ENCODE peak calls at places on chromosomes 1 and 21, in nine cellular contexts. One of them, this sample, is unnamed.

GRCh38 chr1:230753586-230754251 is 6.5 kb downstream of the CAPN9 start:
- DNase-seq in SK-N-SH: peak
- DNase-seq in stomach: peak
- DNase-seq in K562: peak
- DNase-seq in tibial nerve: no peak
- DNase-seq in sigmoid colon: no peak
- DNase-seq in esophagus muscularis mucosa: no peak
- DNase-seq in ovary: peak
- DNase-seq in GM12878: no peak
- DNase-seq in this sample: peak

GRCh38 chr1:207815913-207816312 is 64.1 kb downstream of the CD46 start:
- DNase-seq in SK-N-SH: no peak
- DNase-seq in sigmoid colon: no peak
- DNase-seq in GM12878: no peak
- DNase-seq in esophagus muscularis mucosa: no peak
- DNase-seq in ovary: no peak
- DNase-seq in K562: no peak
- DNase-seq in tibial nerve: no peak
- DNase-seq in stomach: no peak
- DNase-seq in this sample: no peak

GRCh38 chr1:61152706-61153105 is 70.3 kb downstream of the NFIA start:
- DNase-seq in ovary: no peak
- DNase-seq in K562: no peak
- DNase-seq in GM12878: no peak
- DNase-seq in esophagus muscularis mucosa: no peak
- DNase-seq in SK-N-SH: no peak
- DNase-seq in sigmoid colon: no peak
- DNase-seq in tibial nerve: no peak
- DNase-seq in stomach: no peak
- DNase-seq in this sample: no peak

GRCh38 chr1:222589462-222590302 is at the start of gene TAF1A:
- DNase-seq in GM12878: peak
- DNase-seq in SK-N-SH: peak
- DNase-seq in ovary: peak
- DNase-seq in stomach: peak
- DNase-seq in sigmoid colon: peak
- DNase-seq in esophagus muscularis mucosa: peak
- DNase-seq in K562: peak
- DNase-seq in tibial nerve: peak
- DNase-seq in this sample: peak

GRCh38 chr1:16117369-16117768 is 38.5 kb downstream of the EPHA2 start:
- DNase-seq in sigmoid colon: no peak
- DNase-seq in GM12878: no peak
- DNase-seq in SK-N-SH: no peak
- DNase-seq in stomach: no peak
- DNase-seq in esophagus muscularis mucosa: no peak
- DNase-seq in ovary: no peak
- DNase-seq in K562: no peak
- DNase-seq in tibial nerve: no peak
- DNase-seq in this sample: no peak

GRCh38 chr1:93751391-93752250 is 70.0 kb upstream of the BCAR3 start:
- DNase-seq in tibial nerve: no peak
- DNase-seq in stomach: no peak
- DNase-seq in GM12878: no peak
- DNase-seq in ovary: no peak
- DNase-seq in K562: no peak
- DNase-seq in SK-N-SH: no peak
- DNase-seq in sigmoid colon: peak
- DNase-seq in esophagus muscularis mucosa: no peak
- DNase-seq in this sample: peak

GRCh38 chr21:46625759-46626158 is 9.7 kb upstream of the PRMT2 start:
- DNase-seq in tibial nerve: no peak
- DNase-seq in stomach: no peak
- DNase-seq in K562: no peak
- DNase-seq in SK-N-SH: no peak
- DNase-seq in GM12878: no peak
- DNase-seq in ovary: no peak
- DNase-seq in sigmoid colon: no peak
- DNase-seq in esophagus muscularis mucosa: no peak
- DNase-seq in this sample: no peak

GRCh38 chr21:28644762-28645161 is 347.9 kb downstream of the LTN1 start:
- DNase-seq in stomach: no peak
- DNase-seq in tibial nerve: no peak
- DNase-seq in sigmoid colon: no peak
- DNase-seq in GM12878: no peak
- DNase-seq in SK-N-SH: no peak
- DNase-seq in K562: no peak
- DNase-seq in ovary: no peak
- DNase-seq in esophagus muscularis mucosa: no peak
- DNase-seq in this sample: no peak

GRCh38 chr1:59063501-59063900 is 233.4 kb upstream of the FGGY start:
- DNase-seq in esophagus muscularis mucosa: no peak
- DNase-seq in GM12878: no peak
- DNase-seq in sigmoid colon: no peak
- DNase-seq in tibial nerve: no peak
- DNase-seq in stomach: no peak
- DNase-seq in K562: no peak
- DNase-seq in ovary: no peak
- DNase-seq in SK-N-SH: no peak
- DNase-seq in this sample: no peak

GRCh38 chr1:168360151-168360550 is 79.5 kb downstream of the TBX19 start:
- DNase-seq in ovary: no peak
- DNase-seq in K562: no peak
- DNase-seq in tibial nerve: no peak
- DNase-seq in GM12878: no peak
- DNase-seq in SK-N-SH: no peak
- DNase-seq in sigmoid colon: no peak
- DNase-seq in stomach: no peak
- DNase-seq in esophagus muscularis mucosa: peak
- DNase-seq in this sample: no peak

GRCh38 chr1:206575165-206575893 is 36.9 kb downstream of the EIF2D start:
- DNase-seq in SK-N-SH: no peak
- DNase-seq in esophagus muscularis mucosa: no peak
- DNase-seq in stomach: peak
- DNase-seq in GM12878: no peak
- DNase-seq in K562: peak
- DNase-seq in tibial nerve: no peak
- DNase-seq in ovary: no peak
- DNase-seq in sigmoid colon: peak
- DNase-seq in this sample: no peak

GRCh38 chr1:201742476-201742875 is 86.5 kb upstream of the IPO9 start:
- DNase-seq in esophagus muscularis mucosa: no peak
- DNase-seq in SK-N-SH: no peak
- DNase-seq in ovary: no peak
- DNase-seq in GM12878: no peak
- DNase-seq in stomach: no peak
- DNase-seq in tibial nerve: no peak
- DNase-seq in K562: no peak
- DNase-seq in sigmoid colon: no peak
- DNase-seq in this sample: no peak

GRCh38 chr1:32759521-32759980 is 57.0 kb upstream of the SYNC start:
- DNase-seq in sigmoid colon: no peak
- DNase-seq in esophagus muscularis mucosa: no peak
- DNase-seq in K562: no peak
- DNase-seq in GM12878: no peak
- DNase-seq in SK-N-SH: no peak
- DNase-seq in ovary: peak
- DNase-seq in stomach: peak
- DNase-seq in tibial nerve: no peak
- DNase-seq in this sample: no peak

GRCh38 chr1:90919190-90919719 is 102.6 kb downstream of the ZNF644 start:
- DNase-seq in esophagus muscularis mucosa: no peak
- DNase-seq in stomach: no peak
- DNase-seq in GM12878: peak
- DNase-seq in tibial nerve: no peak
- DNase-seq in sigmoid colon: no peak
- DNase-seq in SK-N-SH: no peak
- DNase-seq in K562: no peak
- DNase-seq in ovary: no peak
- DNase-seq in this sample: no peak

GRCh38 chr1:79667848-79668696 is 661.5 kb upstream of the ADGRL4 start:
- DNase-seq in tibial nerve: no peak
- DNase-seq in SK-N-SH: no peak
- DNase-seq in ovary: no peak
- DNase-seq in esophagus muscularis mucosa: no peak
- DNase-seq in K562: no peak
- DNase-seq in GM12878: peak
- DNase-seq in stomach: no peak
- DNase-seq in sigmoid colon: no peak
- DNase-seq in this sample: no peak

GRCh38 chr1:111990026-111990877 is 784 bp upstream of the KCND3 start:
- DNase-seq in tibial nerve: no peak
- DNase-seq in stomach: peak
- DNase-seq in GM12878: no peak
- DNase-seq in sigmoid colon: no peak
- DNase-seq in K562: no peak
- DNase-seq in ovary: peak
- DNase-seq in SK-N-SH: no peak
- DNase-seq in esophagus muscularis mucosa: no peak
- DNase-seq in this sample: peak

GRCh38 chr1:242546849-242547724 is 22.6 kb upstream of the PLD5 start:
- DNase-seq in K562: no peak
- DNase-seq in esophagus muscularis mucosa: no peak
- DNase-seq in ovary: no peak
- DNase-seq in tibial nerve: no peak
- DNase-seq in sigmoid colon: no peak
- DNase-seq in SK-N-SH: no peak
- DNase-seq in stomach: no peak
- DNase-seq in GM12878: no peak
- DNase-seq in this sample: no peak

GRCh38 chr1:238648756-238649155 is 737.6 kb upstream of the CHRM3 start:
- DNase-seq in K562: no peak
- DNase-seq in GM12878: no peak
- DNase-seq in ovary: no peak
- DNase-seq in tibial nerve: no peak
- DNase-seq in sigmoid colon: no peak
- DNase-seq in SK-N-SH: no peak
- DNase-seq in esophagus muscularis mucosa: no peak
- DNase-seq in stomach: no peak
- DNase-seq in this sample: no peak

DNA sequence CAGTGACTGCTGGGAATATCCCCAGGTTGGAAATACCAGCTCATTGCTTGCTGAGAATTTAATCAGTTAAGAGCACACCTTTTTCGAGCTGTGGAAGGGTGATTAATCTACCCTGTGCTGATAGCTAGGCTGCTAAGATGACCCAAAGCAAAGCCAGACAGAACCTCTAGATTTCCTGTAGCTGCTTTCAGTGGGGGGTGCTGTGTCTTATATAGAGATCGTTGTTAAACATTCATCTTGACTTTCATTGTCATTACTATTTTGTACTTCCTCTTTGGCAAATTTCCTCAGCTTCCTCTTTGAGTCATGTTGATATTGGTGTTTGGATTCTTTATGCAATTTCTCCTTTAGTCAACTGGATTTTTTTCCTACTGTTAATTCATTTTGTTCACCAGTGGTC is 155.3 kb downstream of the DISC1 start:
- DNase-seq in tibial nerve: no peak
- DNase-seq in sigmoid colon: no peak
- DNase-seq in ovary: no peak
- DNase-seq in GM12878: no peak
- DNase-seq in K562: no peak
- DNase-seq in stomach: no peak
- DNase-seq in esophagus muscularis mucosa: no peak
- DNase-seq in SK-N-SH: no peak
- DNase-seq in this sample: no peak
- TF ChIP-seq EP300 in tibial nerve: no peak
- TF ChIP-seq EP300 in sigmoid colon: no peak
- TF ChIP-seq EP300 in ovary: no peak
- TF ChIP-seq EP300 in GM12878: no peak
- TF ChIP-seq EP300 in K562: no peak
- TF ChIP-seq EP300 in stomach: no peak
- TF ChIP-seq EP300 in esophagus muscularis mucosa: no peak
- TF ChIP-seq EP300 in SK-N-SH: no peak
- TF ChIP-seq EP300 in this sample: no peak

GRCh38 chr21:42118121-42118795 is 47.1 kb downstream of the UMODL1 start:
- DNase-seq in sigmoid colon: no peak
- DNase-seq in GM12878: no peak
- DNase-seq in stomach: no peak
- DNase-seq in SK-N-SH: no peak
- DNase-seq in K562: no peak
- DNase-seq in ovary: no peak
- DNase-seq in esophagus muscularis mucosa: no peak
- DNase-seq in tibial nerve: no peak
- DNase-seq in this sample: no peak
- TF ChIP-seq EP300 in sigmoid colon: no peak
- TF ChIP-seq EP300 in GM12878: no peak
- TF ChIP-seq EP300 in stomach: no peak
- TF ChIP-seq EP300 in SK-N-SH: no peak
- TF ChIP-seq EP300 in K562: no peak
- TF ChIP-seq EP300 in ovary: no peak
- TF ChIP-seq EP300 in esophagus muscularis mucosa: no peak
- TF ChIP-seq EP300 in tibial nerve: no peak
- TF ChIP-seq EP300 in this sample: no peak

GRCh38 chr1:52976183-52977035 is 49.3 kb downstream of the SCP2 start:
- DNase-seq in K562: peak
- DNase-seq in stomach: no peak
- DNase-seq in SK-N-SH: no peak
- DNase-seq in ovary: no peak
- DNase-seq in esophagus muscularis mucosa: no peak
- DNase-seq in tibial nerve: no peak
- DNase-seq in sigmoid colon: no peak
- DNase-seq in GM12878: no peak
- DNase-seq in this sample: no peak
- TF ChIP-seq EP300 in K562: no peak
- TF ChIP-seq EP300 in stomach: no peak
- TF ChIP-seq EP300 in SK-N-SH: no peak
- TF ChIP-seq EP300 in ovary: no peak
- TF ChIP-seq EP300 in esophagus muscularis mucosa: no peak
- TF ChIP-seq EP300 in tibial nerve: no peak
- TF ChIP-seq EP300 in sigmoid colon: no peak
- TF ChIP-seq EP300 in GM12878: no peak
- TF ChIP-seq EP300 in this sample: no peak

GRCh38 chr21:42666023-42666747 is 12.8 kb downstream of the PDE9A start:
- DNase-seq in esophagus muscularis mucosa: no peak
- DNase-seq in stomach: no peak
- DNase-seq in SK-N-SH: peak
- DNase-seq in GM12878: no peak
- DNase-seq in tibial nerve: no peak
- DNase-seq in ovary: no peak
- DNase-seq in K562: peak
- DNase-seq in sigmoid colon: peak
- DNase-seq in this sample: no peak
- TF ChIP-seq EP300 in esophagus muscularis mucosa: no peak
- TF ChIP-seq EP300 in stomach: no peak
- TF ChIP-seq EP300 in SK-N-SH: no peak
- TF ChIP-seq EP300 in GM12878: no peak
- TF ChIP-seq EP300 in tibial nerve: no peak
- TF ChIP-seq EP300 in ovary: no peak
- TF ChIP-seq EP300 in K562: no peak
- TF ChIP-seq EP300 in sigmoid colon: no peak
- TF ChIP-seq EP300 in this sample: no peak